ENCODE peak calls at places on chromosomes 4 and X, in five cellular contexts. T is mesothelial cell of epicardium, F is upper lobe of right lung, E is natural killer cell, Z is nephron progenitor cell. L is an unnamed sample.

GRCh38 chrX:26664919-26665318 is 448.9 kb downstream of the MAGEB5 start:
- DNase-seq in T (no peak), F (no peak), Z (no peak), E (no peak), L (no peak)

GRCh38 chrX:55111578-55112254 is 22.9 kb downstream of the PAGE2 start:
- DNase-seq in Z (no peak), E (no peak), F (no peak), T (no peak), L (no peak)

GRCh38 chr4:105641876-105642275 is 66.6 kb downstream of the INTS12 start:
- DNase-seq in E (no peak), Z (no peak), F (no peak), T (no peak), L (no peak)

GRCh38 chr4:85808864-85809263 is 333.9 kb downstream of the ARHGAP24 start:
- DNase-seq in E (no peak), T (no peak), F (no peak), Z (no peak), L (no peak)

GRCh38 chrX:46380148-46380752 is 165.0 kb downstream of the ZNF674 start:
- DNase-seq in E (no peak), F (no peak), T (no peak), Z (no peak), L (no peak)

GRCh38 chr4:158538176-158538575 is 16.5 kb downstream of the RXFP1 start:
- DNase-seq in Z (no peak), E (no peak), T (no peak), F (no peak), L (no peak)

GRCh38 chr4:74805601-74806000 is 11.3 kb upstream of the BTC start:
- DNase-seq in E (no peak), Z (no peak), F (no peak), T (no peak), L (no peak)

GRCh38 chr4:65416875-65417274 is 253.4 kb downstream of the EPHA5 start:
- DNase-seq in Z (no peak), T (no peak), E (no peak), F (no peak), L (no peak)

GRCh38 chrX:155216940-155217450 is 735 bp downstream of the VBP1 start:
- DNase-seq in T (no peak), F (no peak), E (no peak), Z (peak; percentile 4), L (no peak)

GRCh38 chrX:15679246-15679645 is 14.6 kb upstream of the CLTRN start:
- DNase-seq in T (no peak), Z (no peak), F (no peak), E (no peak), L (no peak)

GRCh38 chr4:144507309-144508101 is 138.5 kb upstream of the HHIP start:
- DNase-seq in Z (no peak), T (no peak), E (no peak), F (no peak), L (no peak)

GRCh38 chr4:77310931-77311330 is 153.9 kb downstream of the CCNG2 start:
- DNase-seq in T (no peak), E (no peak), F (no peak), Z (no peak), L (no peak)

GRCh38 chr4:55169352-55169959 is 44.1 kb upstream of the KDR start:
- DNase-seq in T (no peak), F (no peak), E (no peak), Z (no peak), L (no peak)

GRCh38 chr4:166386491-166387367 is 513.7 kb downstream of the TLL1 start:
- DNase-seq in E (no peak), F (no peak), Z (no peak), T (no peak), L (no peak)

GRCh38 chr4:17771284-17771908 is 10.0 kb downstream of the FAM184B start:
- DNase-seq in T (no peak), E (no peak), F (no peak), Z (no peak), L (no peak)

GRCh38 chrX:53320543-53321215 is 39.3 kb upstream of the IQSEC2 start:
- DNase-seq in E (peak; percentile 17), Z (peak; percentile 30), F (peak; percentile 64), T (no peak), L (no peak)

GRCh38 chrX:46727445-46727844 is 31.5 kb downstream of the SLC9A7 start:
- DNase-seq in T (no peak), Z (no peak), E (no peak), F (no peak), L (no peak)

GRCh38 chr4:136731025-136731424 is 801.3 kb downstream of the PCDH18 start:
- DNase-seq in E (no peak), T (no peak), Z (no peak), F (no peak), L (no peak)

GRCh38 chrX:42117318-42117717 is 194.0 kb upstream of the CASK start:
- DNase-seq in T (no peak), F (no peak), Z (no peak), E (no peak), L (no peak)

GRCh38 chr4:10891866-10892265 is 207.3 kb upstream of the CLNK start:
- DNase-seq in F (no peak), E (no peak), T (no peak), Z (no peak), L (no peak)

GRCh38 chrX:104195489-104196084 is 29.3 kb downstream of the FAM199X start:
- DNase-seq in F (no peak), T (no peak), Z (no peak), E (no peak), L (no peak)

GRCh38 chr4:154998284-154998683 is 210.2 kb upstream of the NPY2R start:
- DNase-seq in E (no peak), T (no peak), F (no peak), Z (no peak), L (no peak)

GRCh38 chrX:101595739-101596419 is 21.9 kb downstream of the ARMCX6 start:
- DNase-seq in E (no peak), F (no peak), T (no peak), Z (peak; percentile 23), L (no peak)

GRCh38 chrX:41559662-41560061 is 112.5 kb downstream of the NYX start:
- DNase-seq in F (no peak), Z (no peak), T (no peak), E (no peak), L (no peak)

GRCh38 chrX:55088795-55089489 is at the start of gene PAGE2:
- DNase-seq in E (no peak), F (no peak), T (no peak), Z (no peak), L (no peak)

DNA sequence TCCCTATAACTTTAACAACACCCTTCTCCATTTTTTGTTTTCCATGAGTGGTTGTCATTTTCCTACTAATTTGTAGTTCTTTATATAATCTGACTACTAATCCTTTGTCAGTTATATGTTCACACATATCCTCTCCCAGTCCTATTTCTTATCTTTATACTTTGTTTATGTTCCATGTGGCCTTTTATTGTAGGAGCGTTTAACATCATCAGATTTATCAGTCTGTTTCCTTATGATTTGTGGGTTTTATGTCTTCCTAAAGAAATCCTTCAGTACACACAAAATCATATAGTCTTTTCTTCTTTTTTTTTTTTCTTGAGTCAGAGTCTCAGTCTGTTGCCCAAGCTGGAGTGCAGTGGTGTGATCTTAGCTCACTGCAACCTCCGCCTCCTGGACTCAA is 204.9 kb upstream of the SPRY1 start:
- DNase-seq in Z (no peak), F (no peak), E (no peak), T (no peak), L (no peak)
- TF ChIP-seq CTCF in Z (no peak), F (no peak), E (no peak), T (no peak), L (no peak)

GRCh38 chr4:163587867-163588266 is 93.4 kb downstream of the TMA16 start:
- DNase-seq in Z (peak; percentile 1), E (no peak), F (no peak), T (no peak), L (no peak)
- TF ChIP-seq CTCF in Z (peak; percentile 14), E (no peak), F (peak; percentile 26), T (no peak), L (peak; percentile 38)

DNA sequence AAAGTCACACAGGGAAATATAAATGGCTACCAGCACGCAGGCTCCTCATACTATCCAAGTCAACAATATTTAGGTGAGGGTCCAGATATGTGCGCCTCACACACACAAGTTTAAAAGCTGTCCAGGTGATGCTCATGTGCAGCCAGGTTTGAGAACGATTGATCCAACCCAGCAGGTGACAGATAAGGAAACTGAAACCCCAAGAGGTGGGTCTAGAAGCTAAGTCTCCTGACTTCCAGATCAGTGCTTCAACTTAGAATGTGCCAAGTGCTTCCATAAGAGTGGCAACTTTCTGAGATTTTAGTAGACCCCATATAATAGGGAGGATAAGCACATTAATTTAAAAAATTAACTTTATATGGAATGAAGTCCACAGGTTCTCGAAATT is 54.4 kb upstream of the NAP1L5 start:
- DNase-seq in Z (no peak), F (no peak), T (no peak), E (no peak), L (no peak)
- TF ChIP-seq CTCF in Z (no peak), F (no peak), T (no peak), E (no peak), L (no peak)

GRCh38 chr4:25993564-25994185 is 79.7 kb downstream of the SMIM20 start:
- DNase-seq in Z (peak; percentile 45), T (no peak), F (no peak), E (no peak), L (no peak)
- TF ChIP-seq CTCF in Z (peak; percentile 36), T (peak; percentile 34), F (peak; percentile 29), E (no peak), L (peak; percentile 72)

DNA sequence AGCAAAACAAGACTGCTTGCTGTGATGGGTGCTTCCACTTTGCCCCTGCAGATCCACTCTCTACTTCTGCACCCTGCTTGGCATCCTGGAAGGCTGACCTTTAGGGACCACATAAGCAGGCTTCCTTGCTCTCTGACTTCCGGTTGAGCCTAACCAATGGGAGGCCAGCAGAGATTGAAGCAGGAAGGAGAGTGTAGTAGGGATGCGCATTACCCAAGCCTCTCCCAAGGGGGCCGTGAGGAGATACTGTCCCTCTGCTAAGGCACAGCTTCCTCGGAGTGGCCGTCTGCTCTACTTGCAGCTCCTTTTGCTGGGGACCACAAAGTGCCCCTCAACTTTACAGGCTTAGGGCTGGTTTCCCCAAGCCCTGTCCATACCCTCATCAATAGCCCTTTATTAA is 624.3 kb upstream of the TENM3 start:
- DNase-seq in F (no peak), E (no peak), T (no peak), Z (no peak), L (no peak)
- TF ChIP-seq CTCF in F (no peak), E (no peak), T (no peak), Z (no peak), L (no peak)

GRCh38 chrX:36913551-36913950 is 94.6 kb upstream of the FAM47C start:
- DNase-seq in F (no peak), T (no peak), E (no peak), Z (no peak), L (no peak)

GRCh38 chrX:36909584-36909983 is 98.6 kb upstream of the FAM47C start:
- DNase-seq in E (no peak), F (no peak), Z (no peak), T (no peak), L (no peak)

DNA sequence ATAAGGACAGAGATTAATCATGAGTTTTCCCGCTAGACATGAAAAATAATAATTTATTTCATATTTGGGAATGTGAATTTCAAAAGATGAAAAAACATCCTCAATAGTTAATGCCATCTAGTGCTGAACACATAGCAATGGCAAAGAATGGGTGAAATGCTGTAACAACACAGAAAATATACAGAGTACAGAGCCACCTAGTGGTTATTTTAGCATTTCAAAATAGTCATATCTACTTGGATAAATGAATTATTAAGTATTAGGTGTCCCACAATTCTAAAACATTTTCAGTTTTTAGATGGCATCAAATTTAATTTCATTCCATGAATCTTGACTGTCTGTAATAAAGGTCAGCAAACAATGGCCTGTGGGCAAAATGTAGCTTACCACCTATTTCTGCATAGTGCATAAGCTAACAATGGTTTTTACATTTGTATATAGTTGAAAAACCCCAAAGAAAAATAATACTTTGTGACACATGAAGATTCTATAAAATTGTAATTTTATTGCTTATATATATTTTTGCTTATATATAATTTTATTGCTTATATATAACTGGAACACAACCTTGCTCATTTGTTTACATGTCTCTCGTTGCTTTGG is 99.3 kb upstream of the FAM47C start:
- DNase-seq in F (no peak), T (no peak), Z (no peak), E (no peak), L (no peak)
- TF ChIP-seq CTCF in F (peak; percentile 40), T (peak; percentile 65), Z (peak; percentile 46), E (no peak), L (peak; percentile 80)

L was measured in type B pancreatic cell.